ENCODE peak calls at places on chromosomes 6 and 20, in seven cellular contexts. F is H1, N is IMR-90, K is mesenchymal stem cell, E is neuronal stem cell, U is trophoblast cell, R is H9. P is an unnamed sample. For H3K4me1, the result is how much of the 10 kb centered on the place peaks cover.

GRCh38 chr6:43181942-43182860 is at the start of gene CUL9:
- DNase-seq in F (no peak), N (peak), K (peak), E (peak), U (peak), R (peak), P (peak)

GRCh38 chr6:43851204-43851855 is 81.3 kb downstream of the VEGFA start:
- DNase-seq in F (no peak), N (peak), K (peak), E (no peak), U (peak), R (no peak), P (peak)

GRCh38 chr20:54549523-54550326 is 74.3 kb downstream of the DOK5 start:
- DNase-seq in F (no peak), N (peak), K (no peak), E (no peak), U (peak), R (no peak), P (no peak)

GRCh38 chr6:28985396-28986164 is 19.5 kb downstream of the ZNF311 start:
- DNase-seq in F (peak), N (peak), K (peak), E (peak), U (peak), R (peak), P (peak)

GRCh38 chr20:8408587-8409307 is 276.7 kb downstream of the PLCB1 start:
- DNase-seq in F (no peak), N (no peak), K (no peak), E (no peak), U (no peak), R (no peak), P (no peak)

GRCh38 chr6:51678905-51679620 is 408.4 kb downstream of the PKHD1 start:
- DNase-seq in F (no peak), N (no peak), K (no peak), E (no peak), U (no peak), R (no peak), P (no peak)

GRCh38 chr6:38179300-38179699 is 359.8 kb downstream of the ZFAND3 start:
- DNase-seq in F (no peak), N (no peak), K (no peak), E (no peak), U (no peak), R (peak), P (no peak)

GRCh38 chr20:12316794-12317193 is 399.1 kb downstream of the BTBD3 start:
- DNase-seq in F (no peak), N (no peak), K (no peak), E (no peak), U (no peak), R (no peak), P (peak)

GRCh38 chr6:140789466-140789865 is 1343.3 kb upstream of the GJE1 start:
- DNase-seq in F (no peak), N (no peak), K (no peak), E (no peak), U (no peak), R (no peak), P (no peak)

GRCh38 chr20:54173653-54174451 is at the start of gene CYP24A1:
- DNase-seq in F (no peak), N (no peak), K (no peak), E (peak), U (peak), R (peak), P (peak)

GRCh38 chr20:61882716-61883615 is 182.7 kb downstream of the TAF4 start:
- DNase-seq in F (no peak), N (no peak), K (no peak), E (no peak), U (no peak), R (no peak), P (no peak)

GRCh38 chr6:42692151-42692911 is 30.1 kb downstream of the PRPH2 start:
- DNase-seq in F (no peak), N (peak), K (peak), E (no peak), U (no peak), R (no peak), P (peak)

GRCh38 chr6:133241088-133241900 is at the start of gene EYA4:
- DNase-seq in F (no peak), N (peak), K (peak), E (peak), U (no peak), R (peak), P (peak)

GRCh38 chr20:31989030-31989645 is 21.1 kb upstream of the CCM2L start:
- DNase-seq in F (no peak), N (no peak), K (no peak), E (no peak), U (peak), R (no peak), P (no peak)

GRCh38 chr6:170124836-170125235 is 166.0 kb downstream of the DLL1 start:
- DNase-seq in F (no peak), N (no peak), K (no peak), E (no peak), U (peak), R (no peak), P (peak)

GRCh38 chr6:36319436-36319762 is 17.3 kb downstream of the BNIP5 start:
- DNase-seq in F (no peak), N (no peak), K (no peak), E (no peak), U (no peak), R (no peak), P (no peak)

GRCh38 chr6:161922631-161923119 is 648.8 kb upstream of the AGPAT4 start:
- DNase-seq in F (no peak), N (peak), K (peak), E (no peak), U (peak), R (peak), P (peak)

GRCh38 chr6:73394577-73395354 is at the start of gene DDX43:
- DNase-seq in F (no peak), N (no peak), K (no peak), E (no peak), U (peak), R (peak), P (peak)

GRCh38 chr20:35700625-35701148 is 1.5 kb downstream of the ROMO1 start:
- DNase-seq in F (no peak), N (no peak), K (no peak), E (no peak), U (peak), R (no peak), P (no peak)

GRCh38 chr6:47069156-47069555 is 27.0 kb upstream of the ADGRF1 start:
- DNase-seq in F (no peak), N (no peak), K (no peak), E (no peak), U (no peak), R (no peak), P (no peak)

GRCh38 chr20:37526238-37526838 is 1.3 kb downstream of the BLCAP start:
- DNase-seq in F (no peak), N (peak), K (peak), E (no peak), U (peak), R (peak), P (peak)

GRCh38 chr20:33229843-33230242 is 6.0 kb upstream of the BPIFA1 start:
- DNase-seq in F (no peak), N (no peak), K (no peak), E (no peak), U (no peak), R (no peak), P (no peak)

GRCh38 chr6:95294047-95294446 is 283.3 kb upstream of the MANEA start:
- DNase-seq in F (no peak), N (no peak), K (no peak), E (no peak), U (peak), R (no peak), P (peak)

GRCh38 chr6:110296151-110297028 is 61.8 kb downstream of the METTL24 start:
- DNase-seq in F (no peak), N (no peak), K (no peak), E (no peak), U (no peak), R (no peak), P (no peak)

GRCh38 chr6:34598725-34599124 is 42.6 kb upstream of the SPDEF start:
- DNase-seq in F (no peak), N (peak), K (no peak), E (no peak), U (no peak), R (no peak), P (no peak)

GRCh38 chr6:13615802-13616140 is 636 bp downstream of the NOL7 start:
- DNase-seq in F (no peak), N (peak), K (peak), E (peak), U (peak), R (no peak), P (peak)

GRCh38 chr6:17276766-17277165 is 4.4 kb upstream of the RBM24 start:
- DNase-seq in F (no peak), N (peak), K (peak), E (no peak), U (no peak), R (no peak), P (no peak)

GRCh38 chr6:14694308-14694707 is 551.6 kb upstream of the JARID2 start:
- DNase-seq in F (no peak), N (no peak), K (no peak), E (no peak), U (no peak), R (no peak), P (no peak)

GRCh38 chr6:5994234-5994998 is 12.3 kb downstream of the NRN1 start:
- DNase-seq in F (no peak), N (no peak), K (no peak), E (no peak), U (no peak), R (peak), P (peak)

GRCh38 chr20:16158976-16159286 is 414.3 kb downstream of the KIF16B start:
- DNase-seq in F (no peak), N (no peak), K (no peak), E (no peak), U (no peak), R (no peak), P (no peak)

GRCh38 chr6:84953401-84953800 is 189.0 kb upstream of the TBX18 start:
- DNase-seq in F (no peak), N (no peak), K (no peak), E (no peak), U (no peak), R (no peak), P (peak)

GRCh38 chr6:168193816-168194701 is 115.0 kb upstream of the FRMD1 start:
- DNase-seq in F (no peak), N (no peak), K (no peak), E (no peak), U (peak), R (peak), P (peak)

GRCh38 chr6:132362318-132363185 is 38.7 kb downstream of the MOXD1 start:
- DNase-seq in F (no peak), N (no peak), K (no peak), E (no peak), U (no peak), R (no peak), P (no peak)

DNA sequence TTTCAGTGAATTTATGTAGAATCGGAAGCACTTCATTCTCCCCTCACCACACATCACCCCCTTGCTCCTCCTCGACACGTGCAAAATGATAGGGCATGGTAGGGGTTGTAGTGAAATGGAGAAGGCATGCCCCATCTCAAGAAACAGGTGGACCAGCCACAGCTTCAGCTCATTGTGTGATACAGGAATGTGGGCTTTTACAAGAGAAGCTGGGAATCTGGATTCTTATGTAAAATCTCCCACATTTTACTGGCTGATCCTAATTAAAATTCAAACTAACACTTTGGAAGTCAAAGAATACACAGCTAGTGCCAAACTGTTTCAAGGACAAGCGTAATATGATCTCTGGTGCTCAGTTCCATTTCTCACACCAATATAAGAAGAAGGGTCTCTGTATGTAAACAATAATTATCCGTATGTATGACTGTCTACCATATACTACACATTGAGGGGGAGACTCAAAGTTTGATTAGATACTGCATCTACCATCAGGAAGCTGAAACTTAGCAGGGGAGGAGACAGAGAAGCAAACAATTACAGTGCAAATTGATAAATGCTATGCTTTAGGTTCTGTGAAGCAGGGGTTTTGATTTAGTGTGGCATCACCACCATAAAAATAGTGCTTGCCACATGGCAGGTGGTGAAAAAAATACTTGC is 24.3 kb upstream of the KIAA0408 start:
- DNase-seq in F (peak), N (no peak), K (no peak), E (no peak), U (no peak), R (peak), P (peak)
- H3K23ac ChIP-seq in F (no peak), N (no peak), K (no peak), E (no peak), U (no peak), R (no peak), P (peak)

DNA sequence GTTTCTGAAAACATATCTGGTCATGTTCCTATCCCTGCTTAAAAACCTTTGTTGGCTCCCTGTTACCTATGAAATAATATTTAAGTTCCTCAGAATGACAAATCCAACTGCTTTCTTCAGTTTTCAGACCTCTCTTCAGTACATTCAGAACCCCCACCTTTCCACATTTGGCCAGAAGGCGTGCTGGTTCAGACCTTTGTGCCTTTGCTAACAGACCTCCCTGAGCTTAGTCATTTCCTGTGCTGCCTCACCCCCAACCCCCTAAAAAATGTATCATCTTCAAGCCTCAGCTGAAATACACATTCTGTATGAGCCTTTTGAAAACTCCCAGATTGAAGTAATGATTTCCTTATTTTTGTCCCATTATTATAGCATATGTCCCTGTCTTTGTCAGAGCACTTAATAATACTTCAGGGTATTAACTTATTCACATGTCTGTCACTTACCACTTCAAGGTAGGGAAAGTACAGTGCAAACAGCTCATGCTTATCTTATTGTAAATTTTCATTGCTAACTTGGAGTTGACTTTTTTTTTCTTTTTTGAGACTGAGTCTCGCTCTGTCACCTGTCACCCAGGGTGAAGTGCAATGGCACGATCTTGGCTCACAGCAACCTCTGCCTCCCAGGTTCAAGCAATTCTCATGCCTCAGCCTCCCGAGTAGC is 19.7 kb downstream of the FAM217A start:
- DNase-seq in F (peak), N (peak), K (peak), E (no peak), U (no peak), R (no peak), P (peak)
- H3K4me1 ChIP-seq in F (under half), N (under half), K (under half), E (under half), U (under half), R (under half), P (under half)

GRCh38 chr6:9307187-9307586 is 871.8 kb upstream of the SLC35B3 start:
- DNase-seq in F (no peak), N (no peak), K (no peak), E (no peak), U (no peak), R (no peak), P (no peak)

GRCh38 chr6:9308284-9308683 is 872.9 kb upstream of the SLC35B3 start:
- DNase-seq in F (no peak), N (no peak), K (no peak), E (no peak), U (peak), R (no peak), P (peak)

DNA sequence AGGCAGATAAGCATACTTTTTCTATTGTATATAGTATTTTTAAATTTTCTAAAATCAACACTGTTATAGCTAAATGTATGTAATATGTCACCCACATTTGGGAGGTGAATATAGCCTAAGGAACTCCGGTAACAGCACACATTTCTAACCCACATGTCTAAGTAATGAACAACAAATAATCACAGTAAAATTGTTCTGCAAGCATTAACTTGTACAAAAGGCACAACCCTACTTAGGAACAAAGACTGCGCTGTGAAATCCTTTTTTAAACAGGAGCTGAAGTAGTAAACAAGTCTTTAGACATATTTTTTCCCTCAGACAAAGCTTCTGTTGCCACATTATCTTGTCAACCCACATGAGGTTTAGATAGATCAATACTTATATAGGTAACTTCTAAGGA is 872.4 kb upstream of the SLC35B3 start:
- DNase-seq in F (no peak), N (no peak), K (no peak), E (no peak), U (peak), R (no peak), P (no peak)
- H3K23ac ChIP-seq in F (no peak), N (no peak), K (no peak), E (no peak), U (no peak), R (no peak), P (no peak)

GRCh38 chr6:41574002-41574401 is 27.8 kb downstream of the FOXP4 start:
- DNase-seq in F (no peak), N (no peak), K (no peak), E (no peak), U (no peak), R (no peak), P (no peak)
- H3K4me1 ChIP-seq in F (under half), N (under half), K (under half), E (half or more), U (under half), R (under half), P (under half)

P was measured in mesendoderm.